ENCODE peak calls at places on chromosome 10, in ten cellular contexts. N, V, I, C, J, Y, P, O, G and A are unnamed samples.

GRCh38 chr10:119489572-119490326 is 52.8 kb downstream of the RGS10 start:
- DNase-seq in N (peak; percentile 85), V (peak; percentile 58), I (peak; percentile 54), C (no peak), J (no peak), Y (no peak), P (peak; percentile 69), O (peak; percentile 35), G (peak; percentile 72), A (peak; percentile 59)

GRCh38 chr10:103645141-103646054 is 151.9 kb downstream of the NEURL1 start:
- DNase-seq in N (no peak), V (peak; percentile 20), I (no peak), C (peak; percentile 86), J (peak; percentile 94), Y (peak; percentile 75), P (peak; percentile 86), O (no peak), G (no peak), A (peak; percentile 93)

GRCh38 chr10:24645784-24646183 is 77.9 kb downstream of the ARHGAP21 start:
- DNase-seq in N (no peak), V (peak; percentile 76), I (no peak), C (no peak), J (no peak), Y (no peak), P (no peak), O (no peak), G (no peak), A (no peak)

GRCh38 chr10:130737622-130738021 is 573.9 kb downstream of the TCERG1L start:
- DNase-seq in N (peak; percentile 44), V (no peak), I (no peak), C (peak; percentile 16), J (no peak), Y (no peak), P (peak; percentile 8), O (peak; percentile 32), G (no peak), A (no peak)

GRCh38 chr10:29681700-29682444 is 47.1 kb upstream of the SVIL start:
- DNase-seq in N (no peak), V (no peak), I (no peak), C (no peak), J (no peak), Y (peak; percentile 77), P (no peak), O (no peak), G (no peak), A (no peak)

GRCh38 chr10:121438320-121438719 is 159.9 kb downstream of the FGFR2 start:
- DNase-seq in N (no peak), V (no peak), I (no peak), C (peak; percentile 15), J (no peak), Y (no peak), P (no peak), O (no peak), G (no peak), A (no peak)

GRCh38 chr10:98172495-98172894 is 38.0 kb downstream of the R3HCC1L start:
- DNase-seq in N (peak; percentile 15), V (no peak), I (no peak), C (no peak), J (peak; percentile 39), Y (no peak), P (no peak), O (no peak), G (no peak), A (no peak)

GRCh38 chr10:3074145-3074665 is 6.9 kb downstream of the PFKP start:
- DNase-seq in N (no peak), V (no peak), I (no peak), C (no peak), J (peak; percentile 53), Y (no peak), P (no peak), O (no peak), G (no peak), A (no peak)

GRCh38 chr10:7357193-7357592 is 53.6 kb downstream of the SFMBT2 start:
- DNase-seq in N (no peak), V (no peak), I (no peak), C (no peak), J (no peak), Y (no peak), P (no peak), O (no peak), G (no peak), A (no peak)

GRCh38 chr10:5506246-5506645 is 6.9 kb upstream of the CALML5 start:
- DNase-seq in N (no peak), V (no peak), I (no peak), C (no peak), J (no peak), Y (no peak), P (peak; percentile 14), O (no peak), G (no peak), A (peak; percentile 63)

GRCh38 chr10:53013201-53013808 is 240.7 kb upstream of the MBL2 start:
- DNase-seq in N (no peak), V (peak; percentile 24), I (no peak), C (no peak), J (no peak), Y (no peak), P (no peak), O (no peak), G (no peak), A (no peak)

GRCh38 chr10:48595533-48595932 is 9.3 kb downstream of the ARHGAP22 start:
- DNase-seq in N (no peak), V (no peak), I (no peak), C (no peak), J (no peak), Y (no peak), P (no peak), O (no peak), G (no peak), A (no peak)

GRCh38 chr10:72337039-72337629 is 17.6 kb downstream of the DNAJB12 start:
- DNase-seq in N (peak; percentile 76), V (peak; percentile 72), I (peak; percentile 85), C (peak; percentile 90), J (no peak), Y (peak; percentile 88), P (peak; percentile 93), O (no peak), G (peak; percentile 92), A (peak; percentile 94)

DNA sequence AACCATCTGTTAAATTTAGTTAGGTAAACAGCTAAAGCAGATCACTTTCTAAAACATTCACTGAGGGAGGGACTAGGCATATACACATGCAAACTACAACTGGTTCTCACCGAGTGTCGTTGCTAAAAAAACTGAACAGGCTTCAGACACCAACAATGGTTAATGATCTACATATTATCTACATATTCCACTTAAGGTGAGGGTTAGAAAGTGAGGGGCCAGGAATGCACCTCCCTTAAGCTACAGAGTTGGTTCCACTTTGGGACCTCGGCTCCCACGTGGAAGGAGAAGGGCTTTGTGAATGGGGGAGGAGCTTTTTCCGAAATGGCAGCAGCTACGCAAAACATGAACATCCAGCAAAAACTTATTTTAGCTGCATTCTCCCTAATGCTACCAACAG is 5.8 kb downstream of the CTBP2 start:
- DNase-seq in N (no peak), V (no peak), I (no peak), C (peak; percentile 38), J (no peak), Y (no peak), P (no peak), O (no peak), G (no peak), A (no peak)
- H3K4me3 ChIP-seq in N (peak overlapping the region; percentile 90), V (no peak overlapping the region), I (peak overlapping the region; percentile 4), C (peak overlapping the region; percentile 8), J (peak overlapping the region; percentile 31), Y (peak overlapping the region; percentile 7), P (peak overlapping the region; percentile 93), O (peak overlapping the region; percentile 9), G (no peak overlapping the region), A (no peak overlapping the region)

GRCh38 chr10:49761201-49761788 is 828 bp downstream of the OGDHL start:
- DNase-seq in N (peak; percentile 57), V (no peak), I (no peak), C (no peak), J (no peak), Y (no peak), P (no peak), O (no peak), G (no peak), A (no peak)
- H3K27me3 ChIP-seq in N (peaks cover 23% of the 10 kb centered on the region), V (no peaks in the 10 kb centered on the region), I (no peaks in the 10 kb centered on the region), C (peaks cover 66% of the 10 kb centered on the region), J (peaks cover 9% of the 10 kb centered on the region), Y (peaks cover 22% of the 10 kb centered on the region), P (peaks cover 7% of the 10 kb centered on the region), O (peaks cover 27% of the 10 kb centered on the region), G (no peaks in the 10 kb centered on the region), A (no peaks in the 10 kb centered on the region)

DNA sequence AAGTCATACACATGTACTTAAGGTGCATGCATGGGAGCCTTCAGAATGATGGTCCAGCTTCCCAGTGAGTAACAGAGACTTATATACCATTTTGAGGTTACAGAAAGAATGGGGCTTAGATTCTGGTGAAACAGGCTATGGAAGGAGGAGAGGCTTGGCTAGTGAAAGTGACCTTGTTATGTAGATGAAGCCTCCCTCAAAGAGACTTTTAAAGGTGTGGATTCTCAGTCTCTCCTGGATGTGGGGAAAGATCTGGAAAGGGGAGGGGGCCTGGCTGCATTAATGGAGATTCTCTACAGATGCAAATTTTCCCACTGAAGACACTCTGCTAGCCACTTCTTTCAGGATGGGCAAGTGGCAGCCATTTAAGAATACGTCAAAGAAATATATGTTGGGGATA is 5.5 kb downstream of the RASSF4 start:
- DNase-seq in N (no peak), V (no peak), I (no peak), C (no peak), J (no peak), Y (no peak), P (no peak), O (no peak), G (no peak), A (no peak)
- H3K4me1 ChIP-seq in N (peaks cover 51% of the 10 kb centered on the region), V (no peaks in the 10 kb centered on the region), I (peaks cover 4% of the 10 kb centered on the region), C (peaks cover 93% of the 10 kb centered on the region), J (peaks cover 24% of the 10 kb centered on the region), Y (peaks cover 69% of the 10 kb centered on the region), P (peaks cover 95% of the 10 kb centered on the region), O (peaks cover 9% of the 10 kb centered on the region), G (peaks cover 9% of the 10 kb centered on the region), A (no peaks in the 10 kb centered on the region)

GRCh38 chr10:110426294-110427153 is 71.2 kb upstream of the DUSP5 start:
- DNase-seq in N (no peak), V (no peak), I (no peak), C (no peak), J (peak; percentile 89), Y (peak; percentile 42), P (peak; percentile 31), O (no peak), G (no peak), A (no peak)

GRCh38 chr10:110429301-110429700 is 68.4 kb upstream of the DUSP5 start:
- DNase-seq in N (no peak), V (no peak), I (no peak), C (no peak), J (no peak), Y (peak; percentile 25), P (no peak), O (no peak), G (no peak), A (no peak)

GRCh38 chr10:110423650-110424049 is 74.1 kb upstream of the DUSP5 start:
- DNase-seq in N (no peak), V (no peak), I (no peak), C (no peak), J (no peak), Y (no peak), P (no peak), O (no peak), G (no peak), A (no peak)

GRCh38 chr10:110422548-110422947 is 75.2 kb upstream of the DUSP5 start:
- DNase-seq in N (no peak), V (no peak), I (no peak), C (no peak), J (no peak), Y (no peak), P (no peak), O (no peak), G (no peak), A (no peak)

GRCh38 chr10:110425684-110426293 is 71.9 kb upstream of the DUSP5 start:
- DNase-seq in N (no peak), V (no peak), I (no peak), C (no peak), J (peak; percentile 99), Y (no peak), P (peak; percentile 10), O (no peak), G (no peak), A (no peak)
- H3K4me3 ChIP-seq in N (no peak overlapping the region), V (no peak overlapping the region), I (no peak overlapping the region), C (no peak overlapping the region), J (no peak overlapping the region), Y (no peak overlapping the region), P (no peak overlapping the region), O (no peak overlapping the region), G (no peak overlapping the region), A (no peak overlapping the region)